ENCODE peak calls at places on chromosomes 7 and 10, in eight cellular contexts. T is left lung, Y is hepatic stellate cell, I is Calu3, G is fibroblast of the aortic adventitia, K is small intestine, S is NCI-H1436 treated with DMSO at 0.1 percent for 48 hours, D is iPS DF 6.9. E is an unnamed sample.
A peak's percentile ranks its signal among the peaks of the same experiment; 100 is the strongest.

GRCh38 chr10:76089626-76090185 is 658.3 kb downstream of the LRMDA start:
- DNase-seq in T (no peak), Y (no peak), I (no peak), G (no peak), K (no peak), S (peak; percentile 79), D (no peak), E (no peak)

GRCh38 chr7:150971242-150972048 is 6.7 kb downstream of the KCNH2 start:
- DNase-seq in T (peak; percentile 62), Y (no peak), I (no peak), G (no peak), K (peak; percentile 24), S (no peak), D (no peak), E (no peak)

GRCh38 chr10:2760736-2761135 is 306.6 kb upstream of the PFKP start:
- DNase-seq in T (no peak), Y (no peak), I (no peak), G (no peak), K (no peak), S (no peak), D (no peak), E (no peak)

GRCh38 chr7:51217804-51218203 is 98.8 kb downstream of the COBL start:
- DNase-seq in T (no peak), Y (no peak), I (no peak), G (no peak), K (no peak), S (no peak), D (no peak), E (no peak)

GRCh38 chr10:125414998-125415397 is 254.6 kb upstream of the CTBP2 start:
- DNase-seq in T (no peak), Y (no peak), I (no peak), G (peak; percentile 11), K (no peak), S (no peak), D (no peak), E (peak; percentile 1)

GRCh38 chr7:34851431-34851830 is 185.9 kb downstream of the DPY19L1 start:
- DNase-seq in T (no peak), Y (no peak), I (no peak), G (no peak), K (no peak), S (no peak), D (no peak), E (no peak)

GRCh38 chr10:71312840-71313789 is 5.9 kb upstream of the SLC29A3 start:
- DNase-seq in T (no peak), Y (no peak), I (no peak), G (peak; percentile 85), K (no peak), S (no peak), D (no peak), E (peak; percentile 49)

GRCh38 chr7:27181795-27182275 is 3.2 kb downstream of the HOXA11 start:
- DNase-seq in T (peak; percentile 29), Y (no peak), I (no peak), G (no peak), K (no peak), S (no peak), D (no peak), E (no peak)

GRCh38 chr7:151175793-151176311 is 8.4 kb upstream of the GBX1 start:
- DNase-seq in T (peak; percentile 72), Y (no peak), I (no peak), G (no peak), K (no peak), S (no peak), D (no peak), E (no peak)

GRCh38 chr7:124723012-124723411 is 42.6 kb downstream of the GPR37 start:
- DNase-seq in T (no peak), Y (peak; percentile 17), I (peak; percentile 5), G (peak; percentile 63), K (no peak), S (no peak), D (no peak), E (peak; percentile 0)

GRCh38 chr10:68156373-68157185 is 47.3 kb downstream of the MYPN start:
- DNase-seq in T (no peak), Y (peak; percentile 30), I (peak; percentile 75), G (peak; percentile 87), K (peak; percentile 78), S (peak; percentile 13), D (peak; percentile 55), E (peak; percentile 84)

E was measured in cardiac fibroblast.